ENCODE peak calls at places on chromosome 7, in six cellular contexts. One of them, this sample, is unnamed.

GRCh38 chr7:193538-194256 is 1.3 kb downstream of the FAM20C start:
- DNase-seq in stomach: no peak
- DNase-seq in adrenal gland: peak
- DNase-seq in body of pancreas: no peak
- DNase-seq in vagina: no peak
- DNase-seq in A549: no peak
- DNase-seq in this sample: peak

GRCh38 chr7:64314493-64315020 is 796 bp downstream of the ZNF736 start:
- DNase-seq in stomach: no peak
- DNase-seq in adrenal gland: no peak
- DNase-seq in body of pancreas: no peak
- DNase-seq in vagina: no peak
- DNase-seq in A549: no peak
- DNase-seq in this sample: no peak

GRCh38 chr7:49564379-49564714 is 209.1 kb upstream of the VWC2 start:
- DNase-seq in stomach: no peak
- DNase-seq in adrenal gland: no peak
- DNase-seq in body of pancreas: no peak
- DNase-seq in vagina: no peak
- DNase-seq in A549: no peak
- DNase-seq in this sample: no peak

GRCh38 chr7:132998763-132999162 is 83.1 kb downstream of the CHCHD3 start:
- DNase-seq in stomach: no peak
- DNase-seq in adrenal gland: no peak
- DNase-seq in body of pancreas: no peak
- DNase-seq in vagina: no peak
- DNase-seq in A549: no peak
- DNase-seq in this sample: no peak

GRCh38 chr7:132547806-132548205 is 28.5 kb downstream of the PLXNA4 start:
- DNase-seq in stomach: no peak
- DNase-seq in adrenal gland: no peak
- DNase-seq in body of pancreas: no peak
- DNase-seq in vagina: no peak
- DNase-seq in A549: no peak
- DNase-seq in this sample: no peak

GRCh38 chr7:27590421-27590820 is 72.3 kb downstream of the HIBADH start:
- DNase-seq in stomach: no peak
- DNase-seq in adrenal gland: no peak
- DNase-seq in body of pancreas: no peak
- DNase-seq in vagina: no peak
- DNase-seq in A549: no peak
- DNase-seq in this sample: no peak

GRCh38 chr7:137734221-137734620 is 112.6 kb downstream of the DGKI start:
- DNase-seq in stomach: no peak
- DNase-seq in adrenal gland: no peak
- DNase-seq in body of pancreas: no peak
- DNase-seq in vagina: no peak
- DNase-seq in A549: no peak
- DNase-seq in this sample: no peak

GRCh38 chr7:51352174-51353145 is 35.9 kb upstream of the COBL start:
- DNase-seq in stomach: no peak
- DNase-seq in adrenal gland: no peak
- DNase-seq in body of pancreas: no peak
- DNase-seq in vagina: no peak
- DNase-seq in A549: no peak
- DNase-seq in this sample: no peak

GRCh38 chr7:36670585-36671431 is 53.5 kb downstream of the AOAH start:
- DNase-seq in stomach: peak
- DNase-seq in adrenal gland: peak
- DNase-seq in body of pancreas: peak
- DNase-seq in vagina: no peak
- DNase-seq in A549: peak
- DNase-seq in this sample: peak

GRCh38 chr7:25856056-25856780 is 295.8 kb upstream of the NFE2L3 start:
- DNase-seq in stomach: no peak
- DNase-seq in adrenal gland: no peak
- DNase-seq in body of pancreas: no peak
- DNase-seq in vagina: no peak
- DNase-seq in A549: no peak
- DNase-seq in this sample: no peak

GRCh38 chr7:41033526-41033925 is 669.4 kb downstream of the INHBA start:
- DNase-seq in stomach: no peak
- DNase-seq in adrenal gland: no peak
- DNase-seq in body of pancreas: no peak
- DNase-seq in vagina: no peak
- DNase-seq in A549: no peak
- DNase-seq in this sample: no peak

GRCh38 chr7:32809347-32809746 is 82.2 kb downstream of the KBTBD2 start:
- DNase-seq in stomach: no peak
- DNase-seq in adrenal gland: no peak
- DNase-seq in body of pancreas: no peak
- DNase-seq in vagina: no peak
- DNase-seq in A549: no peak
- DNase-seq in this sample: no peak

GRCh38 chr7:6273380-6273837 is 985 bp upstream of the CYTH3 start:
- DNase-seq in stomach: no peak
- DNase-seq in adrenal gland: peak
- DNase-seq in body of pancreas: peak
- DNase-seq in vagina: no peak
- DNase-seq in A549: no peak
- DNase-seq in this sample: no peak

GRCh38 chr7:40583653-40584424 is 449.0 kb downstream of the SUGCT start:
- DNase-seq in stomach: no peak
- DNase-seq in adrenal gland: no peak
- DNase-seq in body of pancreas: no peak
- DNase-seq in vagina: no peak
- DNase-seq in A549: no peak
- DNase-seq in this sample: no peak

GRCh38 chr7:46282155-46282554 is 361.1 kb upstream of the IGFBP3 start:
- DNase-seq in stomach: no peak
- DNase-seq in adrenal gland: no peak
- DNase-seq in body of pancreas: no peak
- DNase-seq in vagina: no peak
- DNase-seq in A549: no peak
- DNase-seq in this sample: no peak

GRCh38 chr7:158585721-158586498 is 1.7 kb downstream of the PTPRN2 start:
- DNase-seq in stomach: peak
- DNase-seq in adrenal gland: no peak
- DNase-seq in body of pancreas: peak
- DNase-seq in vagina: no peak
- DNase-seq in A549: no peak
- DNase-seq in this sample: no peak

GRCh38 chr7:130146693-130147520 is 58.3 kb downstream of the TMEM209 start:
- DNase-seq in stomach: no peak
- DNase-seq in adrenal gland: no peak
- DNase-seq in body of pancreas: no peak
- DNase-seq in vagina: no peak
- DNase-seq in A549: no peak
- DNase-seq in this sample: no peak

DNA sequence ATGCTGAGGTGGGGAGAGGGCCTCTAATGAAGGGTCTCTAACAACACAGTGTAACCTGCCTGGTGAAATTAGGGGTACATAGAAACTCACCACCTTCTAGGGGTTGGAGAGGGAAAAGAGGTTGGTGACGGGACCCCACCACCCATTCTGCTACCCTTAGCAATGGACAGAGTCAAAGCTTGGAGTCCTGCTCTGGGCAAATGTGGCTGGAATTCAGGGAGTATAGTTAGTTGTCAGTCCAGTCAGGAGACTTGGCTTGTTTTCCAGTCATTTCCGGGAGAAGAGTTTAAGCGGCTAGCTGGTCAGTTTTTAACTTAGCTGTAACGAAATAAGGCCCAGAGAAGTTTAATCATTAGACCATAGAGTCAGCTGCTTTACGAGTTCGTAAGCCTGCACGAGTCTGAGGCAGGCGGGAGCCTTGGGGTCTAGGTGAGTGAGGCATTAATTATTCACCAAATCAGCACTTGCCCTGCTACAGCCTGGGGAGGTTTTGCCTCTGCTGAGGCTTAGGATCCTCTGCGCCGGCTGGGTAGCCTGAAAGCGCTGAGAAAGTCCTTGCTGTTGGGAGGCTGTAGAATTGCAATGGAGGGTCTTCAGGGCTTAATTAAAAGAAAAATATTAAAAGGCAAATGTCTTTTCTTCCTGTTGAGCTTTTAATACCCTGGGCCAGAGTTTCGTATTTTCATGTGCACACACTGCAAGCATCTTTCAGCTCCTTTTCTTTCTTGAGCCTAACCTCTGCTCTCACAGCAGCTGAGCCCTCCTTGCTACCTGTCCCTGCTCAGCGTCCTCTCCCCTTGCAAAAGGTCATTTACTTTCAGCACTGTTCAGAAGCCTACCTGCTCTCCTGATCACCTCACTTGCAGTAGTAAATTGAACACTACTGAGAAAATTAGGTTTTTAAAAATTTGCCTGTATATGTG is 1.5 kb upstream of the LAMB1 start:
- DNase-seq in stomach: no peak
- DNase-seq in adrenal gland: no peak
- DNase-seq in body of pancreas: peak
- DNase-seq in vagina: no peak
- DNase-seq in A549: peak
- DNase-seq in this sample: no peak
- TF ChIP-seq POLR2A in stomach: no peak
- TF ChIP-seq POLR2A in adrenal gland: no peak
- TF ChIP-seq POLR2A in body of pancreas: no peak
- TF ChIP-seq POLR2A in vagina: no peak
- TF ChIP-seq POLR2A in A549: no peak
- TF ChIP-seq POLR2A in this sample: no peak

GRCh38 chr7:3955026-3955425 is 654.0 kb downstream of the SDK1 start:
- DNase-seq in stomach: no peak
- DNase-seq in adrenal gland: no peak
- DNase-seq in body of pancreas: no peak
- DNase-seq in vagina: no peak
- DNase-seq in A549: no peak
- DNase-seq in this sample: no peak

GRCh38 chr7:3955751-3956696 is 655.0 kb downstream of the SDK1 start:
- DNase-seq in stomach: no peak
- DNase-seq in adrenal gland: no peak
- DNase-seq in body of pancreas: no peak
- DNase-seq in vagina: no peak
- DNase-seq in A549: peak
- DNase-seq in this sample: peak

GRCh38 chr7:3957735-3958491 is 656.9 kb downstream of the SDK1 start:
- DNase-seq in stomach: no peak
- DNase-seq in adrenal gland: no peak
- DNase-seq in body of pancreas: no peak
- DNase-seq in vagina: no peak
- DNase-seq in A549: no peak
- DNase-seq in this sample: no peak

GRCh38 chr7:3959364-3959763 is 658.3 kb downstream of the SDK1 start:
- DNase-seq in stomach: no peak
- DNase-seq in adrenal gland: no peak
- DNase-seq in body of pancreas: no peak
- DNase-seq in vagina: no peak
- DNase-seq in A549: no peak
- DNase-seq in this sample: no peak

GRCh38 chr7:3956949-3957348 is 655.9 kb downstream of the SDK1 start:
- DNase-seq in stomach: no peak
- DNase-seq in adrenal gland: no peak
- DNase-seq in body of pancreas: no peak
- DNase-seq in vagina: no peak
- DNase-seq in A549: no peak
- DNase-seq in this sample: no peak
- TF ChIP-seq POLR2A in stomach: no peak
- TF ChIP-seq POLR2A in adrenal gland: no peak
- TF ChIP-seq POLR2A in body of pancreas: no peak
- TF ChIP-seq POLR2A in vagina: no peak
- TF ChIP-seq POLR2A in A549: no peak
- TF ChIP-seq POLR2A in this sample: no peak

DNA sequence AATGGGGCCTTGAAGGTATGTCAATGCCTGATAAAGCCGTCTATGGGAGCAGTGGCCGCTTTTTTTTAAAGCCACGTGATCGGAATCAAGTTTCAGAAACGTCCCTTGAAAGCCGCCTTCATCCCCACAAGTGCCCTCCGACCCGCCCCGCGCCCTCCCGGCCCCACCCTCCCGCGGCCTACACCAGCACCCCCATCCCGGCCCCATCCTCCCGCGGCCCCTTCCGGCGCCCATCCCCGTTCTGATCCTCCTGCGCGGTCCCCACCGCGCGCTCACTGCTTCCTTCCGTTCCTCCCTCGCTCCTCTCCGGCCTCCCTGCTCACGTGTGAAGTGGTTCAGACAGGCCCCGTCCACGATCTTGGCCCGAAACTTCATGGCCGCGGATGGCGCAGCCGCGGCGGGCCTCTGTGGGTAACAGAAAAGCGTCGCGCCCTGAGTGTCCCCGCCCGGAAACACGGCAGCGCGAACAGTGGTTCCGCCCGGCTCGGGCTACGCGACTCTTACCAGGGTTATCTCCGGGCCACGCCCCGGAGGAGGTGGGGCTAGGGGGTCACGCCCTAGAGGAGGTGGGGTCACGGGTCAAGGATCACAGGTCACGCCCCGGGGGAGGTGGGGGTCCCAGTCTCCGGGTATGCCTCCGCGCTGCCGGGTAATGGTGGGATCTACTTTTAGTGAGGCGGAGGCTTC is at the start of gene HUS1:
- DNase-seq in stomach: peak
- DNase-seq in adrenal gland: peak
- DNase-seq in body of pancreas: peak
- DNase-seq in vagina: peak
- DNase-seq in A549: peak
- DNase-seq in this sample: peak
- TF ChIP-seq POLR2A in stomach: no peak
- TF ChIP-seq POLR2A in adrenal gland: peak
- TF ChIP-seq POLR2A in body of pancreas: peak
- TF ChIP-seq POLR2A in vagina: no peak
- TF ChIP-seq POLR2A in A549: peak
- TF ChIP-seq POLR2A in this sample: peak

GRCh38 chr7:43868681-43869017 is 668 bp downstream of the MRPS24 start:
- DNase-seq in stomach: no peak
- DNase-seq in adrenal gland: no peak
- DNase-seq in body of pancreas: no peak
- DNase-seq in vagina: no peak
- DNase-seq in A549: no peak
- DNase-seq in this sample: no peak

GRCh38 chr7:43868181-43868580 is 1.1 kb downstream of the MRPS24 start:
- DNase-seq in stomach: no peak
- DNase-seq in adrenal gland: no peak
- DNase-seq in body of pancreas: no peak
- DNase-seq in vagina: no peak
- DNase-seq in A549: no peak
- DNase-seq in this sample: no peak

GRCh38 chr7:43869898-43870240 is 552 bp upstream of the MRPS24 start:
- DNase-seq in stomach: no peak
- DNase-seq in adrenal gland: peak
- DNase-seq in body of pancreas: peak
- DNase-seq in vagina: no peak
- DNase-seq in A549: peak
- DNase-seq in this sample: peak

GRCh38 chr7:43870316-43870715 is 999 bp upstream of the MRPS24 start:
- DNase-seq in stomach: no peak
- DNase-seq in adrenal gland: no peak
- DNase-seq in body of pancreas: no peak
- DNase-seq in vagina: no peak
- DNase-seq in A549: no peak
- DNase-seq in this sample: no peak

GRCh38 chr7:43869018-43869897 is at the start of gene MRPS24:
- DNase-seq in stomach: peak
- DNase-seq in adrenal gland: peak
- DNase-seq in body of pancreas: peak
- DNase-seq in vagina: peak
- DNase-seq in A549: peak
- DNase-seq in this sample: peak
- TF ChIP-seq POLR2A in stomach: no peak
- TF ChIP-seq POLR2A in adrenal gland: peak
- TF ChIP-seq POLR2A in body of pancreas: peak
- TF ChIP-seq POLR2A in vagina: no peak
- TF ChIP-seq POLR2A in A549: peak
- TF ChIP-seq POLR2A in this sample: peak

This sample was measured in H54.